ENCODE peak calls at places on chromosome 1, in seven cellular contexts. B, V, R, T, A, D and X are unnamed samples.

GRCh38 chr1:169098380-169098779 is 8.1 kb upstream of the ATP1B1 start:
- DNase-seq in B (no peak), V (no peak), R (no peak), T (no peak), A (no peak), D (no peak), X (no peak)

GRCh38 chr1:94720091-94720793 is 99.9 kb upstream of the SLC44A3 start:
- DNase-seq in B (no peak), V (no peak), R (no peak), T (no peak), A (no peak), D (peak), X (no peak)

GRCh38 chr1:66848193-66848592 is 47.1 kb upstream of the INSL5 start:
- DNase-seq in B (no peak), V (no peak), R (no peak), T (no peak), A (no peak), D (no peak), X (no peak)

GRCh38 chr1:228265167-228265566 is 57.3 kb downstream of the OBSCN start:
- DNase-seq in B (no peak), V (no peak), R (peak), T (no peak), A (no peak), D (no peak), X (no peak)

GRCh38 chr1:113769599-113769970 is 10.3 kb upstream of the PHTF1 start:
- DNase-seq in B (no peak), V (no peak), R (no peak), T (no peak), A (no peak), D (no peak), X (no peak)

GRCh38 chr1:218890436-218890835 is 283.2 kb upstream of the LYPLAL1 start:
- DNase-seq in B (no peak), V (no peak), R (no peak), T (no peak), A (no peak), D (no peak), X (no peak)

GRCh38 chr1:19070891-19071621 is 114.6 kb upstream of the IFFO2 start:
- DNase-seq in B (no peak), V (no peak), R (no peak), T (no peak), A (no peak), D (no peak), X (no peak)

GRCh38 chr1:159429074-159429861 is 2.7 kb upstream of the OR10J4 start:
- DNase-seq in B (no peak), V (peak), R (no peak), T (no peak), A (no peak), D (no peak), X (no peak)

GRCh38 chr1:117093091-117093534 is 28.4 kb downstream of the TRIM45 start:
- DNase-seq in B (peak), V (peak), R (no peak), T (peak), A (no peak), D (no peak), X (no peak)

GRCh38 chr1:54696262-54696661 is 19.4 kb upstream of the TTC4 start:
- DNase-seq in B (no peak), V (no peak), R (no peak), T (no peak), A (no peak), D (no peak), X (no peak)

GRCh38 chr1:225811622-225812487 is 1.9 kb downstream of the EPHX1 start:
- DNase-seq in B (no peak), V (no peak), R (no peak), T (peak), A (no peak), D (no peak), X (no peak)

GRCh38 chr1:44894591-44894990 is 51.5 kb upstream of the PTCH2 start:
- DNase-seq in B (no peak), V (peak), R (no peak), T (no peak), A (no peak), D (no peak), X (no peak)

GRCh38 chr1:163265547-163265946 is 56.2 kb upstream of the NUF2 start:
- DNase-seq in B (no peak), V (no peak), R (no peak), T (no peak), A (no peak), D (no peak), X (no peak)

GRCh38 chr1:197343663-197344273 is 75.7 kb downstream of the CRB1 start:
- DNase-seq in B (no peak), V (no peak), R (no peak), T (no peak), A (no peak), D (no peak), X (no peak)

GRCh38 chr1:32770741-32771548 is 46.2 kb downstream of the YARS1 start:
- DNase-seq in B (no peak), V (no peak), R (no peak), T (no peak), A (no peak), D (no peak), X (no peak)

GRCh38 chr1:244271909-244272308 is 179.8 kb downstream of the ADSS2 start:
- DNase-seq in B (no peak), V (no peak), R (no peak), T (no peak), A (no peak), D (no peak), X (no peak)

GRCh38 chr1:39409055-39409816 is 82.2 kb upstream of the BMP8A start:
- DNase-seq in B (no peak), V (peak), R (no peak), T (peak), A (no peak), D (no peak), X (no peak)

GRCh38 chr1:46458190-46458589 is 31.4 kb upstream of the DMBX1 start:
- DNase-seq in B (no peak), V (no peak), R (no peak), T (no peak), A (no peak), D (no peak), X (no peak)

GRCh38 chr1:54249798-54250497 is 50.0 kb downstream of the MRPL37 start:
- DNase-seq in B (no peak), V (peak), R (no peak), T (no peak), A (no peak), D (no peak), X (no peak)

GRCh38 chr1:202572867-202573266 is 137.4 kb downstream of the SYT2 start:
- DNase-seq in B (no peak), V (no peak), R (no peak), T (no peak), A (no peak), D (no peak), X (no peak)

GRCh38 chr1:11961230-11961629 is 19.0 kb upstream of the MFN2 start:
- DNase-seq in B (no peak), V (peak), R (no peak), T (no peak), A (no peak), D (no peak), X (no peak)

GRCh38 chr1:58430355-58431335 is 115.9 kb downstream of the OMA1 start:
- DNase-seq in B (no peak), V (peak), R (no peak), T (no peak), A (no peak), D (no peak), X (no peak)

GRCh38 chr1:111988743-111989453 is 570 bp downstream of the KCND3 start:
- DNase-seq in B (no peak), V (no peak), R (no peak), T (no peak), A (peak), D (no peak), X (no peak)

GRCh38 chr1:107804746-107805145 is 160.2 kb downstream of the VAV3 start:
- DNase-seq in B (no peak), V (no peak), R (no peak), T (no peak), A (no peak), D (no peak), X (no peak)

GRCh38 chr1:175530981-175531380 is 212.4 kb downstream of the TNR start:
- DNase-seq in B (no peak), V (no peak), R (no peak), T (no peak), A (no peak), D (no peak), X (no peak)

GRCh38 chr1:219144659-219145313 is 28.9 kb upstream of the LYPLAL1 start:
- DNase-seq in B (no peak), V (no peak), R (no peak), T (no peak), A (no peak), D (no peak), X (no peak)

GRCh38 chr1:203996126-203996525 is 76.8 kb upstream of the SOX13 start:
- DNase-seq in B (no peak), V (no peak), R (no peak), T (no peak), A (no peak), D (no peak), X (no peak)

GRCh38 chr1:147272042-147272441 is 29.6 kb downstream of the CHD1L start:
- DNase-seq in B (no peak), V (no peak), R (no peak), T (no peak), A (no peak), D (no peak), X (no peak)

GRCh38 chr1:80453775-80454174 is 1347.0 kb upstream of the ADGRL2 start:
- DNase-seq in B (no peak), V (no peak), R (no peak), T (no peak), A (no peak), D (no peak), X (no peak)